ENCODE peak calls at places on chromosomes 11 and 22, in five cellular contexts. R is occipital lobe; S is effector memory CD8-positive, alpha-beta T cell; G is posterior cingulate gyrus; V is spleen. D is an unnamed sample.

GRCh38 chr11:62033191-62034044 is 66.0 kb upstream of the FTH1 start:
- DNase-seq in R (no peak), S (no peak), G (no peak), V (no peak), D (no peak)

GRCh38 chr11:117792241-117792640 is 4.8 kb downstream of the DSCAML1 start:
- DNase-seq in R (no peak), S (no peak), G (no peak), V (no peak), D (no peak)

GRCh38 chr11:111347723-111348115 is 31.4 kb downstream of the POU2AF1 start:
- DNase-seq in R (no peak), S (no peak), G (no peak), V (no peak), D (no peak)

GRCh38 chr22:36329217-36330078 is 58.3 kb downstream of the MYH9 start:
- DNase-seq in R (peak; percentile 52), S (peak; percentile 57), G (peak; percentile 54), V (peak; percentile 78), D (peak; percentile 91)

GRCh38 chr11:111766834-111767142 is 599 bp upstream of the PPP2R1B start:
- DNase-seq in R (no peak), S (no peak), G (no peak), V (no peak), D (no peak)

GRCh38 chr11:61571869-61572268 is 9.0 kb downstream of the SYT7 start:
- DNase-seq in R (peak; percentile 60), S (no peak), G (no peak), V (no peak), D (no peak)

GRCh38 chr22:21937821-21938070 is 14.9 kb downstream of the PPM1F start:
- DNase-seq in R (no peak), S (no peak), G (no peak), V (no peak), D (no peak)

GRCh38 chr11:1307998-1308744 is 1.3 kb downstream of the TOLLIP start:
- DNase-seq in R (no peak), S (no peak), G (no peak), V (peak; percentile 76), D (no peak)

GRCh38 chr11:122661182-122661945 is 5.8 kb downstream of the UBASH3B start:
- DNase-seq in R (no peak), S (no peak), G (no peak), V (no peak), D (no peak)

GRCh38 chr11:9974375-9974774 is 310.5 kb downstream of the SWAP70 start:
- DNase-seq in R (no peak), S (no peak), G (no peak), V (no peak), D (no peak)

GRCh38 chr11:9617960-9618359 is 44.5 kb downstream of the WEE1 start:
- DNase-seq in R (no peak), S (no peak), G (no peak), V (no peak), D (no peak)

GRCh38 chr22:36913431-36914382 is at the start of gene CSF2RB:
- DNase-seq in R (peak; percentile 12), S (no peak), G (peak; percentile 11), V (peak; percentile 91), D (no peak)

GRCh38 chr11:114848027-114848426 is 169.7 kb downstream of the NXPE2 start:
- DNase-seq in R (no peak), S (no peak), G (no peak), V (no peak), D (no peak)

GRCh38 chr11:35932641-35933571 is 11.0 kb upstream of the LDLRAD3 start:
- DNase-seq in R (no peak), S (no peak), G (no peak), V (no peak), D (no peak)

GRCh38 chr22:22770280-22770871 is 117.2 kb upstream of the IGLL5 start:
- DNase-seq in R (no peak), S (peak; percentile 45), G (peak; percentile 19), V (no peak), D (no peak)

GRCh38 chr22:38843201-38843715 is 570 bp downstream of the NPTXR start:
- DNase-seq in R (no peak), S (peak; percentile 48), G (no peak), V (peak; percentile 89), D (peak; percentile 39)

GRCh38 chr22:18109410-18110193 is 1.0 kb upstream of the TUBA8 start:
- DNase-seq in R (no peak), S (no peak), G (no peak), V (peak; percentile 24), D (no peak)

GRCh38 chr11:114036156-114036811 is 23.2 kb upstream of the ZBTB16 start:
- DNase-seq in R (peak; percentile 47), S (peak; percentile 31), G (peak; percentile 74), V (peak; percentile 94), D (no peak)

D was measured in Jurkat, Clone E6-1.